ENCODE peak calls at places on chromosomes 6 and 20, in eight cellular contexts. B is esophagus muscularis mucosa; X is T-helper 2 cell; P is activated CD4-positive, alpha-beta memory T cell treated with anti-CD3 and anti-CD28 coated beads, Interleukin-2, amount 10 ng/mL, durations not matched to agents 7 days and 5 days; Z is sciatic nerve; F is AG08396; A is endothelial cell; H is activated T-helper 1 cell treated with Interleukin-2 at 50 U/mL for 16 hours. S is an unnamed sample.

GRCh38 chr6:115001726-115002436 is 659.1 kb upstream of the HS3ST5 start:
- DNase-seq in B (no peak), X (no peak), P (no peak), Z (no peak), F (no peak), A (no peak), H (no peak), S (no peak)

GRCh38 chr6:149830731-149831379 is 33.3 kb downstream of the LRP11 start:
- DNase-seq in B (no peak), X (no peak), P (no peak), Z (no peak), F (peak), A (no peak), H (no peak), S (peak)

GRCh38 chr6:20826378-20826777 is 292.1 kb downstream of the CDKAL1 start:
- DNase-seq in B (no peak), X (no peak), P (no peak), Z (no peak), F (peak), A (no peak), H (no peak), S (peak)

GRCh38 chr20:362271-363254 is 15.7 kb downstream of the NRSN2 start:
- DNase-seq in B (no peak), X (no peak), P (peak), Z (peak), F (peak), A (no peak), H (no peak), S (peak)

GRCh38 chr6:26232950-26233607 is 131.9 kb upstream of the BTN3A2 start:
- DNase-seq in B (no peak), X (no peak), P (peak), Z (no peak), F (no peak), A (no peak), H (no peak), S (no peak)

GRCh38 chr6:15996030-15996429 is 132.9 kb upstream of the MYLIP start:
- DNase-seq in B (no peak), X (no peak), P (no peak), Z (no peak), F (no peak), A (no peak), H (no peak), S (no peak)

GRCh38 chr6:23526519-23526918 is 599.5 kb upstream of the NRSN1 start:
- DNase-seq in B (no peak), X (no peak), P (no peak), Z (no peak), F (no peak), A (peak), H (no peak), S (no peak)

GRCh38 chr6:36431197-36431596 is 11.5 kb downstream of the PXT1 start:
- DNase-seq in B (no peak), X (no peak), P (no peak), Z (no peak), F (no peak), A (no peak), H (no peak), S (no peak)

GRCh38 chr20:14921546-14921945 is 584.1 kb upstream of the FLRT3 start:
- DNase-seq in B (no peak), X (no peak), P (no peak), Z (no peak), F (no peak), A (no peak), H (no peak), S (no peak)

GRCh38 chr6:152087096-152087495 is 279.6 kb downstream of the ESR1 start:
- DNase-seq in B (no peak), X (no peak), P (no peak), Z (no peak), F (no peak), A (no peak), H (no peak), S (no peak)

GRCh38 chr6:158564243-158565121 is 4.6 kb downstream of the TMEM181 start:
- DNase-seq in B (no peak), X (no peak), P (peak), Z (no peak), F (no peak), A (no peak), H (no peak), S (no peak)

GRCh38 chr20:20666359-20666758 is 46.1 kb downstream of the RALGAPA2 start:
- DNase-seq in B (no peak), X (no peak), P (no peak), Z (no peak), F (no peak), A (no peak), H (no peak), S (no peak)

GRCh38 chr20:20230741-20231140 is 137.2 kb upstream of the INSM1 start:
- DNase-seq in B (no peak), X (no peak), P (no peak), Z (no peak), F (no peak), A (no peak), H (no peak), S (peak)

GRCh38 chr20:5973172-5973571 is 22.7 kb downstream of the MCM8 start:
- DNase-seq in B (no peak), X (no peak), P (no peak), Z (no peak), F (no peak), A (no peak), H (no peak), S (no peak)

GRCh38 chr6:36368921-36369880 is 18.3 kb downstream of the ETV7 start:
- DNase-seq in B (no peak), X (no peak), P (no peak), Z (no peak), F (peak), A (no peak), H (no peak), S (no peak)

GRCh38 chr6:80214436-80215022 is 108.1 kb downstream of the BCKDHB start:
- DNase-seq in B (no peak), X (no peak), P (no peak), Z (no peak), F (peak), A (peak), H (no peak), S (peak)

GRCh38 chr6:151993364-151993763 is 185.9 kb downstream of the ESR1 start:
- DNase-seq in B (no peak), X (no peak), P (no peak), Z (no peak), F (no peak), A (no peak), H (no peak), S (no peak)

GRCh38 chr6:150998992-150999975 is 133.8 kb downstream of the MTHFD1L start:
- DNase-seq in B (no peak), X (no peak), P (no peak), Z (no peak), F (no peak), A (no peak), H (no peak), S (no peak)

GRCh38 chr6:104356197-104356596 is 503.5 kb downstream of the HACE1 start:
- DNase-seq in B (no peak), X (no peak), P (no peak), Z (no peak), F (no peak), A (no peak), H (no peak), S (no peak)

GRCh38 chr20:1968958-1969357 is 24.9 kb downstream of the PDYN start:
- DNase-seq in B (no peak), X (no peak), P (no peak), Z (no peak), F (no peak), A (no peak), H (no peak), S (no peak)

GRCh38 chr6:131394768-131395432 is 178.1 kb upstream of the ARG1 start:
- DNase-seq in B (no peak), X (no peak), P (no peak), Z (no peak), F (no peak), A (no peak), H (no peak), S (no peak)

GRCh38 chr6:87832025-87832825 is 130.2 kb upstream of the AKIRIN2 start:
- DNase-seq in B (no peak), X (no peak), P (no peak), Z (no peak), F (no peak), A (no peak), H (no peak), S (no peak)

GRCh38 chr20:36856196-36856595 is 19.7 kb upstream of the TLDC2 start:
- DNase-seq in B (no peak), X (no peak), P (no peak), Z (no peak), F (no peak), A (no peak), H (no peak), S (no peak)

GRCh38 chr20:4864292-4864691 is 137.0 kb downstream of the SLC23A2 start:
- DNase-seq in B (no peak), X (no peak), P (no peak), Z (no peak), F (no peak), A (no peak), H (no peak), S (no peak)